ENCODE peak calls at places on chromosome 3, in six cellular contexts. K is GM12892, A is HepG2, Z is H1, S is K562, I is GM12878. Q is an unnamed sample.

GRCh38 chr3:39254806-39255449 is 24.9 kb downstream of the CX3CR1 start:
- DNase-seq in I (no peak), Z (no peak), A (no peak), K (no peak), S (no peak), Q (no peak)

GRCh38 chr3:63325386-63325785 is 47.3 kb downstream of the SYNPR start:
- DNase-seq in S (no peak), I (no peak), A (no peak), K (no peak), Z (no peak), Q (no peak)

GRCh38 chr3:51391566-51392300 is 648 bp downstream of the RBM15B start:
- DNase-seq in S (no peak), K (peak), I (no peak), A (no peak), Z (no peak), Q (peak)

GRCh38 chr3:85567074-85567676 is 608.4 kb downstream of the CADM2 start:
- DNase-seq in Z (no peak), I (no peak), A (peak), K (no peak), S (peak), Q (no peak)

GRCh38 chr3:37072892-37073291 is 79.6 kb downstream of the MLH1 start:
- DNase-seq in I (no peak), S (peak), A (no peak), Z (no peak), K (no peak), Q (no peak)

GRCh38 chr3:143443851-143444331 is 324.3 kb downstream of the CHST2 start:
- DNase-seq in I (no peak), S (peak), K (no peak), Z (no peak), A (no peak), Q (no peak)

GRCh38 chr3:158735296-158736033 is 3.2 kb upstream of the RARRES1 start:
- DNase-seq in K (no peak), I (no peak), A (no peak), S (no peak), Z (no peak), Q (no peak)

GRCh38 chr3:128337305-128337704 is 129.4 kb downstream of the DNAJB8 start:
- DNase-seq in S (no peak), A (no peak), K (no peak), I (no peak), Z (no peak), Q (no peak)

GRCh38 chr3:54773251-54773650 is 154.6 kb downstream of the LRTM1 start:
- DNase-seq in K (no peak), Z (no peak), A (no peak), S (no peak), I (no peak), Q (no peak)

GRCh38 chr3:64225695-64226499 is 631 bp upstream of the PRICKLE2 start:
- DNase-seq in K (no peak), Z (no peak), S (no peak), A (no peak), I (no peak), Q (no peak)

GRCh38 chr3:59245879-59246501 is 196.2 kb upstream of the CFAP20DC start:
- DNase-seq in S (peak), K (no peak), I (no peak), Z (no peak), A (no peak), Q (no peak)

GRCh38 chr3:123154346-123154985 is 47.3 kb upstream of the SEC22A start:
- DNase-seq in K (no peak), I (no peak), S (no peak), A (no peak), Z (no peak), Q (no peak)

GRCh38 chr3:51799879-51800757 is 21.1 kb upstream of the IQCF6 start:
- DNase-seq in Z (no peak), S (peak), A (peak), K (no peak), I (peak), Q (no peak)

GRCh38 chr3:169094204-169094603 is 569.3 kb downstream of the MECOM start:
- DNase-seq in I (no peak), A (no peak), K (no peak), Z (no peak), S (no peak), Q (no peak)

GRCh38 chr3:24471480-24471879 is 23.2 kb downstream of the THRB start:
- DNase-seq in K (no peak), Z (no peak), S (no peak), A (no peak), I (no peak), Q (no peak)

GRCh38 chr3:40264437-40264836 is 45.1 kb upstream of the EIF1B start:
- DNase-seq in I (no peak), K (no peak), S (no peak), A (no peak), Z (no peak), Q (no peak)

GRCh38 chr3:181103605-181104004 is 114.1 kb upstream of the DNAJC19 start:
- DNase-seq in I (no peak), A (peak), Z (peak), S (peak), K (no peak), Q (no peak)

GRCh38 chr3:131794766-131795381 is 239.9 kb downstream of the CPNE4 start:
- DNase-seq in A (peak), S (peak), K (no peak), I (no peak), Z (peak), Q (no peak)

GRCh38 chr3:23249961-23250360 is 46.8 kb downstream of the UBE2E2 start:
- DNase-seq in I (no peak), S (no peak), K (no peak), A (no peak), Z (no peak), Q (no peak)

GRCh38 chr3:106593381-106593780 is 724.6 kb upstream of the CBLB start:
- DNase-seq in Z (no peak), I (no peak), K (no peak), A (no peak), S (no peak), Q (no peak)

GRCh38 chr3:108879915-108880314 is 57.3 kb downstream of the TRAT1 start:
- DNase-seq in Z (no peak), K (no peak), A (peak), I (no peak), S (peak), Q (no peak)

GRCh38 chr3:53116956-53117355 is 13.3 kb downstream of the RFT1 start:
- DNase-seq in A (no peak), Z (no peak), S (no peak), K (no peak), I (no peak), Q (no peak)

GRCh38 chr3:188947983-188948657 is 223.7 kb upstream of the TPRG1 start:
- DNase-seq in K (no peak), Z (peak), S (no peak), I (no peak), A (no peak), Q (no peak)

GRCh38 chr3:35088943-35089342 is 550.4 kb upstream of the ARPP21 start:
- DNase-seq in Z (no peak), A (no peak), I (no peak), K (no peak), S (no peak), Q (no peak)

GRCh38 chr3:43244694-43245093 is 41.6 kb upstream of the SNRK start:
- DNase-seq in A (no peak), I (no peak), Z (no peak), S (no peak), K (no peak), Q (no peak)

GRCh38 chr3:172543419-172543818 is 20.2 kb upstream of the TNFSF10 start:
- DNase-seq in K (no peak), A (no peak), Z (no peak), S (no peak), I (no peak), Q (no peak)

GRCh38 chr3:72821170-72821781 is 27.0 kb downstream of the SHQ1 start:
- DNase-seq in A (no peak), K (no peak), I (no peak), Z (no peak), S (no peak), Q (no peak)

GRCh38 chr3:22392286-22392685 is 641.3 kb upstream of the ZNF385D start:
- DNase-seq in A (no peak), S (no peak), Z (no peak), I (no peak), K (no peak), Q (no peak)

GRCh38 chr3:146131616-146132410 is 29.2 kb downstream of the PLOD2 start:
- DNase-seq in I (no peak), Z (no peak), A (peak), S (no peak), K (no peak), Q (no peak)

GRCh38 chr3:186519021-186519658 is 25.0 kb downstream of the CRYGS start:
- DNase-seq in A (no peak), S (no peak), K (no peak), Z (no peak), I (peak), Q (no peak)

GRCh38 chr3:41236198-41236597 is 36.9 kb downstream of the CTNNB1 start:
- DNase-seq in I (no peak), A (no peak), Z (no peak), K (no peak), S (no peak), Q (no peak)

GRCh38 chr3:27089063-27089462 is 280.1 kb downstream of the NEK10 start:
- DNase-seq in I (no peak), A (no peak), S (no peak), K (no peak), Z (no peak), Q (no peak)

GRCh38 chr3:11478167-11478566 is 165.5 kb downstream of the VGLL4 start:
- DNase-seq in K (no peak), A (no peak), Z (no peak), S (no peak), I (no peak), Q (no peak)

GRCh38 chr3:127800508-127800907 is 21.8 kb downstream of the MGLL start:
- DNase-seq in K (peak), I (no peak), S (no peak), A (no peak), Z (no peak), Q (no peak)

GRCh38 chr3:12395349-12396012 is 88.8 kb upstream of the TSEN2 start:
- DNase-seq in A (no peak), Z (no peak), S (no peak), I (peak), K (peak), Q (peak)

GRCh38 chr3:156579427-156579851 is 24.5 kb upstream of the SSR3 start:
- DNase-seq in I (no peak), A (no peak), S (peak), K (no peak), Z (no peak), Q (no peak)

GRCh38 chr3:197399486-197399885 is 101.1 kb upstream of the DLG1 start:
- DNase-seq in Z (no peak), I (no peak), S (no peak), K (no peak), A (no peak), Q (no peak)

GRCh38 chr3:76206351-76206750 is 421.0 kb upstream of the ZNF717 start:
- DNase-seq in Z (no peak), K (no peak), I (no peak), S (no peak), A (no peak), Q (no peak)

DNA sequence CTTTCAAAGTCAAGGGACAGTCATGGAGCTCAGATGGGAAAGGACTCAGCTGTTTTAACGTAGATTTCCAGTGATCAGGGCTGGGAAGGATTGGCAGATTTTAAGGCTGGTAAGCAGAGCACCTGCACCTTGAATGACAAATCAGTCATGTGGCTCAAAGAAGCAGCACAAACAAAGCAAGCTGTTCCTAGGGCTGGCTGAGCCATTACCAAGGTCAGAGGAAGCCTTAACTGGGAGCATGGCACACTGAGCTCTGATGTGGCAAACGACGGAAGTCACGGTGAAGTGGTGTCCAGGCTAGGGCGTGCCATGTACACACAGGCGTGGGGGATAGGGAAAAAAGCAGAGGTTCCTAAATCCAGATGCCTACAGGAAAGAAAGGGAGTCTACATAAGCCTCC is 84.6 kb upstream of the PFN2 start:
- DNase-seq in I (no peak), A (no peak), Z (no peak), K (no peak), S (no peak), Q (no peak)
- TF ChIP-seq POLR2A in I (no peak), A (no peak), Z (no peak), K (no peak), S (no peak), Q (no peak)

GRCh38 chr3:134365766-134366065 is 8.5 kb downstream of the AMOTL2 start:
- DNase-seq in Z (no peak), K (no peak), A (no peak), I (no peak), S (no peak), Q (no peak)

GRCh38 chr3:134366221-134366927 is 7.9 kb downstream of the AMOTL2 start:
- DNase-seq in Z (no peak), K (no peak), I (no peak), A (no peak), S (no peak), Q (no peak)

GRCh38 chr3:134367869-134368750 is 6.1 kb downstream of the AMOTL2 start:
- DNase-seq in I (no peak), K (no peak), S (no peak), Z (no peak), A (no peak), Q (no peak)

GRCh38 chr3:134367412-134367811 is 6.8 kb downstream of the AMOTL2 start:
- DNase-seq in A (no peak), Z (no peak), I (no peak), S (no peak), K (no peak), Q (no peak)

GRCh38 chr3:134366928-134367352 is 7.3 kb downstream of the AMOTL2 start:
- DNase-seq in K (no peak), I (no peak), A (peak), S (no peak), Z (no peak), Q (no peak)
- TF ChIP-seq TAF1 in K (no peak), I (no peak), A (no peak), S (no peak), Z (no peak), Q (no peak)

DNA sequence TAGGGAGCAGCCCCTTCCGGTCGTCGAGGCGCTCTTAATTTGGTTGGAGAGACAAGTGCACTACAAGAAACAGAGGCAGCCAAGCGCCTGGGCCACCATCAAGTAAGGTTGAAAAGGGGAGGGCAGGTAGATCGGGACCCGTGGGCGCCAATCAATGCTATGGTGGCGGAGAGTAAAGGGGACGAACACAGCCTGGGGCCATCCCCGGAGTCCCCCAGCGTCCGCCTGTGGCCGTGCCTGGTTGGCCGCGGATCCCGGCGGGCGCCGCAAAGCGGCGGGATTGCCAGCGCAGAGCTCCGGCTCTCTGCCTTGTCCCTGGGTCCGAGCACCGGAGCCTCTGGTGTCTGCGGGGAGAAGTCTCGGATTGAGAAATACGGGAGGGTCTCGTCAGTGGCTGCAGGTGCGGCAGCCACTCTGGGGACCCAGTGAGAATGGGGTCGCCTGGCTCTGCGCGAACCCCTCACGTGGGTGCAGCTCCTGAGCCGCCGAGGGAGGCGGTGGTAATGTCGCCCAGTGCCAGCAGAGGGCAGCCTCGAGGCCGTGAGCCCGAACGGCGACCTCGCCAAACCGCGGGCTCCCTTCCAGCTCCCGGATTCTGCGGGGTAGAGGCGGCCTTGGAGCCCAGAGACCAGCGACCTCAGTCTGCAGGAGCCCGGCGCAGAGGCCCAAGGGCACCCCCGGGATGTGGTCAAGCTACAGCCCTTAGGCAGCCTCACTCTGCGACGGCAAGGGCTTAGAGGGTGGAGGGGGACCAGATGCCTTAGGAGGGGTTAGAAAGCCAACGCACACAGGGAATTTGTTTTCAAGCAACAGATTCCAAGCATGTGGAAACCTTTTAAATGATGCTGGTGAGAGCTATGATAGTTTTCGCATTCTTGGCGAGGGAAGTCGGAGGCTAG is 10.8 kb downstream of the FOXL2 start:
- DNase-seq in S (peak), A (peak), I (no peak), K (peak), Z (no peak), Q (peak)
- TF ChIP-seq POLR2A in S (peak), A (no peak), I (no peak), K (no peak), Z (no peak), Q (no peak)

GRCh38 chr3:8869613-8870012 is 93.7 kb downstream of the RAD18 start:
- DNase-seq in Z (no peak), I (no peak), S (no peak), K (no peak), A (peak), Q (no peak)
- TF ChIP-seq TAF1 in Z (no peak), I (no peak), S (no peak), K (no peak), A (no peak), Q (no peak)

GRCh38 chr3:50121416-50122032 is 32.8 kb downstream of the RBM5 start:
- DNase-seq in K (peak), I (peak), A (peak), Z (peak), S (peak), Q (peak)
- TF ChIP-seq POLR2A in K (peak), I (peak), A (peak), Z (no peak), S (peak), Q (peak)

DNA sequence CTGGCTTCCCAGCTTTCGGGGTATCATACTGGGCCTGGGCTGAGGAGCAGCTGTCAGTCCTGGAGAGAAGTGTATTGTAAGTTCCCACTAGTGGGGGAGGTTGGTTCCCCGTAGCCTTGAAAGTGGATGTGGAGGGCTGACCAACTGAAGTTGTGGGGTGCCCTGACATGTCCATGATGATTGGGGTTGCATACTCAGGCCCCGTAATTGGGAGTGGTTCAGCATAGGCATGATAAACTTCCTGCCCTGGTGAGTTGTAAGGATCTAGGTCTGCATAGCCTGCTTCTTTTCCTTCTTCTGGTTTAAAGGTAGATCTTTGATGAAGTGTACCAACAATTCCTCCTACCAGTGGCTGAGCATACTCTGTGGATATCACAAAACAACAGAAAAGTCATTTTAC is 36.3 kb downstream of the ST3GAL6 start:
- DNase-seq in K (no peak), S (no peak), Z (no peak), A (no peak), I (no peak), Q (no peak)
- TF ChIP-seq TAF1 in K (no peak), S (no peak), Z (no peak), A (no peak), I (no peak), Q (no peak)